ENCODE peak calls at places on chromosome 16, in six cellular contexts. One of them, this sample, is unnamed.

GRCh38 chr16:13950821-13951547 is 31.0 kb downstream of the ERCC4 start:
- DNase-seq in effector memory CD4-positive, alpha-beta T cell: no peak
- DNase-seq in fibroblast of lung: no peak
- DNase-seq in adrenal gland: no peak
- DNase-seq in neural progenitor cell: no peak
- DNase-seq in RWPE2: no peak
- DNase-seq in this sample: no peak

GRCh38 chr16:68548947-68549346 is 9.9 kb downstream of the ZFP90 start:
- DNase-seq in RWPE2: no peak
- DNase-seq in adrenal gland: no peak
- DNase-seq in effector memory CD4-positive, alpha-beta T cell: no peak
- DNase-seq in neural progenitor cell: no peak
- DNase-seq in fibroblast of lung: no peak
- DNase-seq in this sample: no peak

GRCh38 chr16:85759631-85760419 is 8.9 kb upstream of the C16orf74 start:
- DNase-seq in fibroblast of lung: no peak
- DNase-seq in neural progenitor cell: no peak
- DNase-seq in effector memory CD4-positive, alpha-beta T cell: no peak
- DNase-seq in adrenal gland: no peak
- DNase-seq in RWPE2: no peak
- DNase-seq in this sample: no peak

GRCh38 chr16:3036726-3037315 is at the start of gene BICDL2:
- DNase-seq in effector memory CD4-positive, alpha-beta T cell: no peak
- DNase-seq in fibroblast of lung: no peak
- DNase-seq in adrenal gland: no peak
- DNase-seq in RWPE2: no peak
- DNase-seq in neural progenitor cell: no peak
- DNase-seq in this sample: no peak

GRCh38 chr16:48542020-48542473 is 67.9 kb downstream of the N4BP1 start:
- DNase-seq in effector memory CD4-positive, alpha-beta T cell: no peak
- DNase-seq in neural progenitor cell: peak; percentile 47
- DNase-seq in adrenal gland: peak; percentile 84
- DNase-seq in fibroblast of lung: peak; percentile 75
- DNase-seq in RWPE2: no peak
- DNase-seq in this sample: no peak

GRCh38 chr16:46927273-46927672 is 43.1 kb downstream of the GPT2 start:
- DNase-seq in RWPE2: no peak
- DNase-seq in neural progenitor cell: no peak
- DNase-seq in adrenal gland: no peak
- DNase-seq in fibroblast of lung: no peak
- DNase-seq in effector memory CD4-positive, alpha-beta T cell: no peak
- DNase-seq in this sample: no peak

GRCh38 chr16:23432176-23433128 is 20.5 kb downstream of the COG7 start:
- DNase-seq in effector memory CD4-positive, alpha-beta T cell: no peak
- DNase-seq in neural progenitor cell: no peak
- DNase-seq in fibroblast of lung: no peak
- DNase-seq in adrenal gland: no peak
- DNase-seq in RWPE2: no peak
- DNase-seq in this sample: no peak

GRCh38 chr16:58393138-58393504 is 850 bp downstream of the GINS3 start:
- DNase-seq in RWPE2: no peak
- DNase-seq in fibroblast of lung: no peak
- DNase-seq in adrenal gland: no peak
- DNase-seq in neural progenitor cell: peak; percentile 23
- DNase-seq in effector memory CD4-positive, alpha-beta T cell: no peak
- DNase-seq in this sample: no peak

GRCh38 chr16:65071371-65072311 is 50.2 kb downstream of the CDH11 start:
- DNase-seq in effector memory CD4-positive, alpha-beta T cell: no peak
- DNase-seq in neural progenitor cell: no peak
- DNase-seq in adrenal gland: peak; percentile 61
- DNase-seq in RWPE2: no peak
- DNase-seq in fibroblast of lung: peak; percentile 73
- DNase-seq in this sample: no peak

DNA sequence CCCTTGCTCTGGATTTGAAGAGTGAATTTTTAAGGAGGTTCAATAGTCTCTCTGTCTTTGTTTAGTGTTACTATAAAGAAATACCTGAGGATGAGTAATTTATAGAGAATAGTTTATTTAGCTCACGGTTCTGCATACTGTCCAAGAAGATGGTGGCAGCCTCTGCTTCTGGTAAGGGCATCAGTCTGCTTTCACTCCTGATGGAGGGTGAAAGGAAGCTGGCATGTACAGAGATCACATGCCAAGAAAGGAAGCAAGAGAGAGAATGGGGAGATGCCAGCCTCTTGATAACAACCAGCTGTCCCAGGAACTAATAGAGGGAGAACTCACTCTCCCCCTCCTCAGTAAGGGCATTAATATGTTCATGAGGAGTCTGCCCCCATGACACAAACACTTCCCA is 917.5 kb upstream of the GOT2 start:
- DNase-seq in neural progenitor cell: no peak
- DNase-seq in adrenal gland: no peak
- DNase-seq in RWPE2: no peak
- DNase-seq in fibroblast of lung: no peak
- DNase-seq in effector memory CD4-positive, alpha-beta T cell: no peak
- DNase-seq in this sample: no peak
- H3K9me3 ChIP-seq in neural progenitor cell: no peaks in the 10 kb centered on the region
- H3K9me3 ChIP-seq in adrenal gland: no peaks in the 10 kb centered on the region
- H3K9me3 ChIP-seq in RWPE2: no peaks in the 10 kb centered on the region
- H3K9me3 ChIP-seq in fibroblast of lung: no peaks in the 10 kb centered on the region
- H3K9me3 ChIP-seq in effector memory CD4-positive, alpha-beta T cell: no peaks in the 10 kb centered on the region
- H3K9me3 ChIP-seq in this sample: no peaks in the 10 kb centered on the region

GRCh38 chr16:35339337-35339736 is 1879.9 kb downstream of the TP53TG3F start:
- DNase-seq in effector memory CD4-positive, alpha-beta T cell: no peak
- DNase-seq in fibroblast of lung: no peak
- DNase-seq in RWPE2: no peak
- DNase-seq in adrenal gland: no peak
- DNase-seq in neural progenitor cell: no peak
- DNase-seq in this sample: no peak

GRCh38 chr16:35342012-35342411 is 1882.6 kb downstream of the TP53TG3F start:
- DNase-seq in neural progenitor cell: no peak
- DNase-seq in RWPE2: no peak
- DNase-seq in effector memory CD4-positive, alpha-beta T cell: no peak
- DNase-seq in fibroblast of lung: no peak
- DNase-seq in adrenal gland: no peak
- DNase-seq in this sample: no peak

GRCh38 chr16:35344012-35344762 is 1884.8 kb downstream of the TP53TG3F start:
- DNase-seq in neural progenitor cell: no peak
- DNase-seq in fibroblast of lung: no peak
- DNase-seq in adrenal gland: no peak
- DNase-seq in RWPE2: peak; percentile 45
- DNase-seq in effector memory CD4-positive, alpha-beta T cell: no peak
- DNase-seq in this sample: no peak
- H3K9me3 ChIP-seq in neural progenitor cell: peaks cover 50% of the 10 kb centered on the region
- H3K9me3 ChIP-seq in fibroblast of lung: no peaks in the 10 kb centered on the region
- H3K9me3 ChIP-seq in adrenal gland: no peaks in the 10 kb centered on the region
- H3K9me3 ChIP-seq in RWPE2: peaks cover 2% of the 10 kb centered on the region
- H3K9me3 ChIP-seq in effector memory CD4-positive, alpha-beta T cell: peaks cover 6% of the 10 kb centered on the region
- H3K9me3 ChIP-seq in this sample: peaks cover 5% of the 10 kb centered on the region

DNA sequence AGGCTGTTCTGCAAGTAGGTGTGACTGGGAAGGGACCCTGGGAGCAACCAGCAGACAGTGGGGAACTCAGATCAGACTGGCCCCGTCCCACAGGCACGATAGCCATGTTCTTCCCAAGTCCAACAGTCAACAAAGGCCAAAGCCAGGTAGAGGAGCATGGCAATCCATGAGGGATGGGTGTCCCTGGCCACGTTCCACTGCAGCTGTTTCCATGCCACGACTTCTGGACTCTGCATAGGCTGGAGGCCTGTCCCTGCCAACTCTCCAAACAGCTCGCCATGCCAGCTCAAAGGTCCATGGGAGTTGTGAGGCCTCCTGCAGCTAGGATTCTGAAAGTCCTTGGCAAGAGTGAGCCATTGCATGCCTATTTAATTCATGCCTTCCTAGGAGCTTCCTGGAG is 459.8 kb downstream of the CDH8 start:
- DNase-seq in adrenal gland: no peak
- DNase-seq in effector memory CD4-positive, alpha-beta T cell: no peak
- DNase-seq in fibroblast of lung: no peak
- DNase-seq in RWPE2: no peak
- DNase-seq in neural progenitor cell: no peak
- DNase-seq in this sample: no peak
- H3K9me3 ChIP-seq in adrenal gland: no peaks in the 10 kb centered on the region
- H3K9me3 ChIP-seq in effector memory CD4-positive, alpha-beta T cell: no peaks in the 10 kb centered on the region
- H3K9me3 ChIP-seq in fibroblast of lung: no peaks in the 10 kb centered on the region
- H3K9me3 ChIP-seq in RWPE2: no peaks in the 10 kb centered on the region
- H3K9me3 ChIP-seq in neural progenitor cell: no peaks in the 10 kb centered on the region
- H3K9me3 ChIP-seq in this sample: no peaks in the 10 kb centered on the region

GRCh38 chr16:31888735-31889134 is 15.1 kb downstream of the ZNF267 start:
- DNase-seq in RWPE2: no peak
- DNase-seq in adrenal gland: no peak
- DNase-seq in fibroblast of lung: no peak
- DNase-seq in effector memory CD4-positive, alpha-beta T cell: no peak
- DNase-seq in neural progenitor cell: no peak
- DNase-seq in this sample: no peak
- H3K9me3 ChIP-seq in RWPE2: peaks cover 14% of the 10 kb centered on the region
- H3K9me3 ChIP-seq in adrenal gland: no peaks in the 10 kb centered on the region
- H3K9me3 ChIP-seq in fibroblast of lung: no peaks in the 10 kb centered on the region
- H3K9me3 ChIP-seq in effector memory CD4-positive, alpha-beta T cell: no peaks in the 10 kb centered on the region
- H3K9me3 ChIP-seq in neural progenitor cell: peaks cover 21% of the 10 kb centered on the region
- H3K9me3 ChIP-seq in this sample: no peaks in the 10 kb centered on the region

DNA sequence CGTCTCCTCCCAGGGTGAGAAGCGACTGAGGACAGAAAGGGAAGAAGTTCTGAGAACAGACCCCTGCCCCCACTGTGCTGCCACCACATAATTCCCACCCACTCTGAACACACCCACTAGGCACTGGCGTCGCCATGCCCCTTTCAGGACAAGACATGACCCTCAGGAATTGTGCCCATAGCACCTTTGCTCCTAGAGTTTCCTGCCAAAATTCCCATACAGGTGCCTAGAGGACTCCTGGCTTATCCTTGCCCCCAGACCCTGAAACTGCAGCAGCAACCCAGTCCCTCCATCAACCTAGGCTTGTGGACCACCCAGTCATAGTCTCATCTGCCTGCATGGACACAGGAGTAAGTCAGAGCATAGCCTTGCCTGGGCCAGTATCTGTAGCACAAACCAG is 157.7 kb upstream of the ZNF267 start:
- DNase-seq in fibroblast of lung: no peak
- DNase-seq in adrenal gland: no peak
- DNase-seq in RWPE2: no peak
- DNase-seq in effector memory CD4-positive, alpha-beta T cell: no peak
- DNase-seq in neural progenitor cell: no peak
- DNase-seq in this sample: no peak
- H3K9me3 ChIP-seq in fibroblast of lung: no peaks in the 10 kb centered on the region
- H3K9me3 ChIP-seq in adrenal gland: no peaks in the 10 kb centered on the region
- H3K9me3 ChIP-seq in RWPE2: no peaks in the 10 kb centered on the region
- H3K9me3 ChIP-seq in effector memory CD4-positive, alpha-beta T cell: no peaks in the 10 kb centered on the region
- H3K9me3 ChIP-seq in neural progenitor cell: no peaks in the 10 kb centered on the region
- H3K9me3 ChIP-seq in this sample: no peaks in the 10 kb centered on the region

GRCh38 chr16:75181630-75182029 is 25.3 kb downstream of the CTRB2 start:
- DNase-seq in effector memory CD4-positive, alpha-beta T cell: no peak
- DNase-seq in fibroblast of lung: no peak
- DNase-seq in adrenal gland: no peak
- DNase-seq in RWPE2: no peak
- DNase-seq in neural progenitor cell: no peak
- DNase-seq in this sample: no peak

GRCh38 chr16:75175074-75175473 is 26.8 kb downstream of the ZFP1 start:
- DNase-seq in adrenal gland: no peak
- DNase-seq in effector memory CD4-positive, alpha-beta T cell: no peak
- DNase-seq in fibroblast of lung: no peak
- DNase-seq in RWPE2: no peak
- DNase-seq in neural progenitor cell: no peak
- DNase-seq in this sample: no peak

GRCh38 chr16:75176926-75177325 is 28.6 kb downstream of the ZFP1 start:
- DNase-seq in neural progenitor cell: no peak
- DNase-seq in effector memory CD4-positive, alpha-beta T cell: no peak
- DNase-seq in adrenal gland: no peak
- DNase-seq in fibroblast of lung: no peak
- DNase-seq in RWPE2: no peak
- DNase-seq in this sample: no peak

DNA sequence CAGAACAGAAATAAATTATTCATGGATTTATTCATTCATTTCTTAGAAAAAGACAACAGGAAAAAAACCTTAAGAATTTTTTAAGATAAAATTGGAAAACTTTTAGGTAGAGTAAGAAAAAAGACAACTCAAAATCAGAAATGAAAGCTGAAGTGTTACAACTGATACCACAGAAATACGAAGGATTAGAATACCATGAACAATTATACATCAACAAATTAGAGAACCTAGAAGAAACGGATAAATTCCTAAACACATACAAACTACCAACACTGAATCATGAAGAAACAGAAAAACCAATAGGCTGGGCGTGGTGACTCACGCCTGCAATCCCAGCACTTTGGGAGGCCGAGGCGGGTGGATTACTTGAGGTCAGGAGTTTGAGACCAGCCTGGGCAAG is 27.8 kb downstream of the CTRB2 start:
- DNase-seq in neural progenitor cell: no peak
- DNase-seq in effector memory CD4-positive, alpha-beta T cell: no peak
- DNase-seq in adrenal gland: no peak
- DNase-seq in fibroblast of lung: no peak
- DNase-seq in RWPE2: no peak
- DNase-seq in this sample: no peak
- H3K9me3 ChIP-seq in neural progenitor cell: peaks cover 3% of the 10 kb centered on the region
- H3K9me3 ChIP-seq in effector memory CD4-positive, alpha-beta T cell: peaks cover 15% of the 10 kb centered on the region
- H3K9me3 ChIP-seq in adrenal gland: no peaks in the 10 kb centered on the region
- H3K9me3 ChIP-seq in fibroblast of lung: no peaks in the 10 kb centered on the region
- H3K9me3 ChIP-seq in RWPE2: peaks cover 7% of the 10 kb centered on the region
- H3K9me3 ChIP-seq in this sample: peaks cover 3% of the 10 kb centered on the region

GRCh38 chr16:19344980-19345379 is 59.4 kb downstream of the CLEC19A start:
- DNase-seq in adrenal gland: no peak
- DNase-seq in RWPE2: no peak
- DNase-seq in effector memory CD4-positive, alpha-beta T cell: no peak
- DNase-seq in neural progenitor cell: no peak
- DNase-seq in fibroblast of lung: no peak
- DNase-seq in this sample: no peak
- H3K9me3 ChIP-seq in adrenal gland: no peaks in the 10 kb centered on the region
- H3K9me3 ChIP-seq in RWPE2: no peaks in the 10 kb centered on the region
- H3K9me3 ChIP-seq in effector memory CD4-positive, alpha-beta T cell: no peaks in the 10 kb centered on the region
- H3K9me3 ChIP-seq in neural progenitor cell: no peaks in the 10 kb centered on the region
- H3K9me3 ChIP-seq in fibroblast of lung: no peaks in the 10 kb centered on the region
- H3K9me3 ChIP-seq in this sample: no peaks in the 10 kb centered on the region

DNA sequence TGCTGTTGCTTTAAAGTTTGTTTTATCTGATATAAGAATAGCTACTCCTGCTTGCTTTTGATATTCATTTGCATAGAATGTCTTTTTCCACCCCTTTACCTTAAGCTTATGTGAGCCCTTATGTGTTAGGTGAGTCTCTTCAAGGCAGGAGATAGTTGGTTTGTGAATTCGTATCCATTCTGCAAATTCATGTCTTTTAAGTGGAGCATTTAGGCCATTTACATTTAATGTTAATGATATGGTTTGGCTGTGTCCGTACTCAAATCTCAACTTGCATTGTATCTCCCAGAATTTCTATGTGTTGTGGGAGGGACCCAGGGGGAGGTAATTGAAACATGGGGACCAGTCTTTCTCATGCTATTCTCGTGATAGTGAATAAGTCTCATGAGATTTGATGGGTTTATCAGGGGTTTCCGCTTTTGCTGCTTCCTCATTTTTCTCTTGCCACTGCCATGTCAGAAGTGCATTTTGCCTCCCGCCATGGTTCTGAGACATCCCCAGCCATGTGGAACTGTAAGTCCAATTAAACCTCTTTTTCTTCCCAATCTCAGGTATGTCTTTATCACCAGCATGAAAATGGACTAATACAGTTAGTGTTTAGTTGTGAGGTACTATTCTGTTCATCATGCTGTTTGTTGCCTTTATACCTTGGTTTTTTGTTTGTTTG is 27.2 kb downstream of the ATF7IP2 start:
- DNase-seq in RWPE2: no peak
- DNase-seq in adrenal gland: no peak
- DNase-seq in fibroblast of lung: no peak
- DNase-seq in effector memory CD4-positive, alpha-beta T cell: no peak
- DNase-seq in neural progenitor cell: no peak
- DNase-seq in this sample: no peak
- H3K9me3 ChIP-seq in RWPE2: peaks cover 5% of the 10 kb centered on the region
- H3K9me3 ChIP-seq in adrenal gland: no peaks in the 10 kb centered on the region
- H3K9me3 ChIP-seq in fibroblast of lung: no peaks in the 10 kb centered on the region
- H3K9me3 ChIP-seq in effector memory CD4-positive, alpha-beta T cell: peaks cover 20% of the 10 kb centered on the region
- H3K9me3 ChIP-seq in neural progenitor cell: peaks cover 25% of the 10 kb centered on the region
- H3K9me3 ChIP-seq in this sample: peaks cover 4% of the 10 kb centered on the region

This sample was measured in iPS DF 6.9.